ENCODE peak calls at places on chromosome 7, in five cellular contexts. Q is A549, N is K562, A is HepG2, L is GM12878. E is an unnamed sample.

GRCh38 chr7:23530355-23530754 is 1.4 kb downstream of the TRA2A start:
- DNase-seq in Q (peak; percentile 76), N (peak; percentile 57), A (peak; percentile 53), L (no peak), E (peak; percentile 62)

GRCh38 chr7:30206466-30206865 is 71.7 kb downstream of the MTURN start:
- DNase-seq in Q (peak; percentile 8), N (no peak), A (no peak), L (no peak), E (no peak)

GRCh38 chr7:43629857-43630256 is 46.9 kb downstream of the STK17A start:
- DNase-seq in Q (no peak), N (no peak), A (no peak), L (no peak), E (no peak)

GRCh38 chr7:139541600-139542307 is 18.3 kb downstream of the CLEC2L start:
- DNase-seq in Q (no peak), N (no peak), A (no peak), L (no peak), E (no peak)

GRCh38 chr7:154987571-154987970 is 15.4 kb downstream of the PAXIP1 start:
- DNase-seq in Q (no peak), N (no peak), A (no peak), L (no peak), E (no peak)

GRCh38 chr7:29499932-29500331 is 63.7 kb upstream of the PRR15 start:
- DNase-seq in Q (no peak), N (no peak), A (no peak), L (no peak), E (no peak)

GRCh38 chr7:74344128-74344496 is 54.9 kb downstream of the CLIP2 start:
- DNase-seq in Q (no peak), N (no peak), A (no peak), L (no peak), E (no peak)

GRCh38 chr7:36651404-36651803 is 72.9 kb downstream of the AOAH start:
- DNase-seq in Q (no peak), N (no peak), A (no peak), L (no peak), E (no peak)

GRCh38 chr7:24050991-24051529 is 232.9 kb upstream of the NPY start:
- DNase-seq in Q (no peak), N (no peak), A (no peak), L (no peak), E (no peak)

GRCh38 chr7:85191383-85191782 is 4.5 kb upstream of the SEMA3D start:
- DNase-seq in Q (peak; percentile 7), N (no peak), A (no peak), L (no peak), E (peak; percentile 11)

GRCh38 chr7:81195033-81195432 is 276.2 kb upstream of the SEMA3C start:
- DNase-seq in Q (no peak), N (no peak), A (peak; percentile 3), L (no peak), E (no peak)

GRCh38 chr7:101315336-101315735 is 6.3 kb downstream of the IFT22 start:
- DNase-seq in Q (peak; percentile 59), N (peak; percentile 77), A (peak; percentile 55), L (no peak), E (peak; percentile 87)

GRCh38 chr7:80921130-80921529 is 2.3 kb upstream of the SEMA3C start:
- DNase-seq in Q (no peak), N (no peak), A (no peak), L (no peak), E (no peak)

GRCh38 chr7:30920584-30921539 is 9.2 kb downstream of the AQP1 start:
- DNase-seq in Q (no peak), N (peak; percentile 77), A (no peak), L (no peak), E (no peak)

GRCh38 chr7:41481353-41481752 is 221.5 kb downstream of the INHBA start:
- DNase-seq in Q (no peak), N (no peak), A (no peak), L (no peak), E (no peak)

GRCh38 chr7:33854178-33854577 is 51.2 kb upstream of the BMPER start:
- DNase-seq in Q (no peak), N (no peak), A (no peak), L (no peak), E (no peak)

GRCh38 chr7:141262101-141262819 is 188.4 kb downstream of the TMEM178B start:
- DNase-seq in Q (no peak), N (peak; percentile 13), A (no peak), L (no peak), E (no peak)

GRCh38 chr7:93622036-93622714 is 47.7 kb upstream of the CALCR start:
- DNase-seq in Q (peak; percentile 52), N (peak; percentile 53), A (peak; percentile 20), L (no peak), E (peak; percentile 28)

GRCh38 chr7:71835056-71835455 is 577.1 kb downstream of the CALN1 start:
- DNase-seq in Q (no peak), N (no peak), A (no peak), L (no peak), E (no peak)

GRCh38 chr7:128084896-128085608 is 53.8 kb upstream of the LRRC4 start:
- DNase-seq in Q (no peak), N (no peak), A (no peak), L (no peak), E (no peak)

GRCh38 chr7:15397921-15398560 is 163.8 kb downstream of the AGMO start:
- DNase-seq in Q (no peak), N (no peak), A (no peak), L (no peak), E (no peak)

GRCh38 chr7:158407581-158408331 is 179.9 kb downstream of the PTPRN2 start:
- DNase-seq in Q (peak; percentile 34), N (peak; percentile 67), A (peak; percentile 55), L (no peak), E (peak; percentile 75)

GRCh38 chr7:106824458-106824857 is 40.6 kb upstream of the PIK3CG start:
- DNase-seq in Q (no peak), N (no peak), A (no peak), L (no peak), E (no peak)

GRCh38 chr7:3991771-3992231 is 690.3 kb upstream of the FOXK1 start:
- DNase-seq in Q (no peak), N (no peak), A (no peak), L (no peak), E (no peak)

GRCh38 chr7:90250601-90251303 is 5.8 kb downstream of the CFAP69 start:
- DNase-seq in Q (no peak), N (no peak), A (no peak), L (no peak), E (no peak)

GRCh38 chr7:106417273-106417902 is 132.6 kb upstream of the NAMPT start:
- DNase-seq in Q (peak; percentile 16), N (no peak), A (no peak), L (no peak), E (peak; percentile 41)

GRCh38 chr7:23700058-23700457 is 10.0 kb upstream of the STK31 start:
- DNase-seq in Q (no peak), N (peak; percentile 36), A (no peak), L (no peak), E (no peak)

GRCh38 chr7:125773113-125773800 is 843.6 kb upstream of the POT1 start:
- DNase-seq in Q (no peak), N (no peak), A (no peak), L (no peak), E (no peak)

GRCh38 chr7:143361552-143362125 is 874 bp downstream of the FAM131B start:
- DNase-seq in Q (no peak), N (no peak), A (no peak), L (no peak), E (no peak)

GRCh38 chr7:327305-327931 is 37.4 kb downstream of the FOXL3 start:
- DNase-seq in Q (no peak), N (no peak), A (no peak), L (no peak), E (no peak)

GRCh38 chr7:330554-331230 is 40.7 kb downstream of the FOXL3 start:
- DNase-seq in Q (no peak), N (no peak), A (no peak), L (no peak), E (no peak)

GRCh38 chr7:327991-328702 is 38.2 kb downstream of the FOXL3 start:
- DNase-seq in Q (no peak), N (no peak), A (no peak), L (no peak), E (no peak)

GRCh38 chr7:332020-332517 is 42.1 kb downstream of the FOXL3 start:
- DNase-seq in Q (no peak), N (no peak), A (no peak), L (no peak), E (no peak)

DNA sequence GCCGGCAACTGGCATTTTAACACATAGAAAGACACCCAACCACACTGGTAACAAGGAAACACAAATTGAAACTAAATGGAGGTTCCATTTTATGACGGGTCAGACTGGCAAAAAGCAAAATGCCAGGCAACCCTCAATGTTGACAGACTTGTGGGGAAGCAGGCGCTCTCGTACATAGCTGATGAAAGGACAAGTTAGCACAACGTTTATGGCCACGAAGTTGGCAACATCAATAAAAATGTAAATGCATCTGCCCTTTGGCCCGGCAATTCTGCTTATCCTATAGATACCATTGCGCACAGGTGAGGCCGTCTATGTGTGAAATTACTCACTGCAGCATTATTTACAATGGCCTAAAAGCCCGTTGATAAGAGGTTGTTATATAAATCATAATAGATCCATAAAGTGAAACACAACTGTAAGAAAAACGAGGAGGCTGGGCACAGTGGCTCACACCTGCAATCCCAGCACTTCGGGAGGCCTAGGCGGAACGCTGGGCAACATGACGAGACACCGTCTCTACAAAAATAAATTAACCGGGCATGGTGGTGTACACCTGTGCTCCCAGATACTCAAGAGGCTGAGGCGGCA is 39.8 kb downstream of the FOXL3 start:
- DNase-seq in Q (no peak), N (no peak), A (no peak), L (no peak), E (no peak)
- TF ChIP-seq MYC in Q (no peak), N (no peak), A (no peak), L (no peak), E (no peak)

DNA sequence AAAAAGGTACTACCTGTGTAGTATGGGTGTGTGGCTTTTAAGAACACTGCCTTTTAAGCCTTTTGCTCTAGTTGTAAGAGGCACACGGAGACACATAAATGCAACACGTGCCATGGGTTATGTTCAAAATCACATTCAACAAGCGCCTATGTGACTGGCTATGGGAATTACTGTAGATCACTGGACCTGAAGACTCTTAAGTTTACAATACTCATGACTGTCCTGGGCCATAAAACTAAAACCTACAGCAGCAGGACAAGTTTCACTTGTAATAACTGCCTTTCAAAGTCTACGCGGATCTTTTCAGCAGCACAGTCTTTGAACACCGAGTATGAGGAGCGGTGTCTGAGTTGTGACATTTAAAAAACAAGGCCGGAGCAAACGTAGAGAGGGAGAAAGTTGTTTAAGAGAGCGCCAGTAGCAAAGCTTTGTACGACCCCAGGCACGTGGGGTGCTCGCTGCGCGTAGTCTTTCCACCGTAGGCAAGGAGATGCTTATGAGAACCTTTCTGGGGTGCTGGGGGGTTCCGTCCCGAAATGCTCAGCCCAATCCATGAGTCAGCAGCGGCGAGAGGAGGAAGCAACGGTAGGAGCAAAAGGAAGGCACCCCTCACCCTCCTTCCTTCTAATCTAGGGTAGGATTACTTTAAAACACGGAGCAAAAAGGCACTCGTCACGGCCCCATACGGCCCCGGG is 662 bp downstream of the DNAJC2 start:
- DNase-seq in Q (peak; percentile 23), N (peak; percentile 60), A (peak; percentile 29), L (no peak), E (peak; percentile 73)
- TF ChIP-seq MYC in Q (no peak), N (peak; percentile 58), A (no peak), L (no peak), E (no peak)

GRCh38 chr7:25476863-25477262 is 248.6 kb upstream of the NPVF start:
- DNase-seq in Q (no peak), N (no peak), A (no peak), L (no peak), E (no peak)
- TF ChIP-seq MYC in Q (no peak), N (no peak), A (no peak), L (no peak), E (no peak)

GRCh38 chr7:138338361-138338760 is 121.7 kb upstream of the TRIM24 start:
- DNase-seq in Q (no peak), N (no peak), A (no peak), L (no peak), E (no peak)
- TF ChIP-seq MYC in Q (no peak), N (no peak), A (no peak), L (no peak), E (no peak)

E was measured in NB4.